ENCODE peak calls at places on chromosomes 4 and X, in seven cellular contexts. One of them, this sample, is unnamed. For H3K9me3, the result is how much of the 10 kb centered on the place peaks cover.

GRCh38 chr4:31041385-31041784 is 321.2 kb downstream of the PCDH7 start:
- DNase-seq in effector memory CD4-positive, alpha-beta T cell: no peak
- DNase-seq in astrocyte: no peak
- DNase-seq in heart left ventricle: no peak
- DNase-seq in tibial nerve: no peak
- DNase-seq in adipocyte: no peak
- DNase-seq in spleen: no peak
- DNase-seq in this sample: no peak

GRCh38 chr4:24001945-24002640 is 112.2 kb upstream of the PPARGC1A start:
- DNase-seq in effector memory CD4-positive, alpha-beta T cell: no peak
- DNase-seq in adipocyte: no peak
- DNase-seq in spleen: no peak
- DNase-seq in tibial nerve: no peak
- DNase-seq in heart left ventricle: no peak
- DNase-seq in astrocyte: peak
- DNase-seq in this sample: no peak

GRCh38 chr4:148831945-148832344 is 389.7 kb upstream of the NR3C2 start:
- DNase-seq in astrocyte: peak
- DNase-seq in heart left ventricle: no peak
- DNase-seq in tibial nerve: no peak
- DNase-seq in adipocyte: peak
- DNase-seq in effector memory CD4-positive, alpha-beta T cell: no peak
- DNase-seq in spleen: no peak
- DNase-seq in this sample: no peak

GRCh38 chrX:149208285-149208684 is 296.8 kb downstream of the IDS start:
- DNase-seq in astrocyte: no peak
- DNase-seq in tibial nerve: no peak
- DNase-seq in effector memory CD4-positive, alpha-beta T cell: no peak
- DNase-seq in heart left ventricle: no peak
- DNase-seq in adipocyte: no peak
- DNase-seq in spleen: no peak
- DNase-seq in this sample: no peak

GRCh38 chr4:71867598-71867997 is 83.7 kb upstream of the GC start:
- DNase-seq in heart left ventricle: no peak
- DNase-seq in tibial nerve: no peak
- DNase-seq in adipocyte: no peak
- DNase-seq in astrocyte: no peak
- DNase-seq in effector memory CD4-positive, alpha-beta T cell: no peak
- DNase-seq in spleen: no peak
- DNase-seq in this sample: no peak

GRCh38 chr4:159248383-159249178 is 145.7 kb downstream of the RAPGEF2 start:
- DNase-seq in effector memory CD4-positive, alpha-beta T cell: no peak
- DNase-seq in spleen: no peak
- DNase-seq in astrocyte: peak
- DNase-seq in adipocyte: peak
- DNase-seq in heart left ventricle: no peak
- DNase-seq in tibial nerve: no peak
- DNase-seq in this sample: no peak

GRCh38 chr4:110837896-110838450 is 215.1 kb upstream of the PITX2 start:
- DNase-seq in adipocyte: peak
- DNase-seq in heart left ventricle: no peak
- DNase-seq in astrocyte: no peak
- DNase-seq in effector memory CD4-positive, alpha-beta T cell: no peak
- DNase-seq in tibial nerve: no peak
- DNase-seq in spleen: no peak
- DNase-seq in this sample: no peak

GRCh38 chr4:139167774-139168444 is 9.1 kb downstream of the ELF2 start:
- DNase-seq in effector memory CD4-positive, alpha-beta T cell: no peak
- DNase-seq in heart left ventricle: no peak
- DNase-seq in adipocyte: peak
- DNase-seq in spleen: no peak
- DNase-seq in tibial nerve: no peak
- DNase-seq in astrocyte: peak
- DNase-seq in this sample: no peak

GRCh38 chr4:53781614-53782467 is 190.6 kb upstream of the LNX1 start:
- DNase-seq in spleen: no peak
- DNase-seq in heart left ventricle: no peak
- DNase-seq in tibial nerve: no peak
- DNase-seq in effector memory CD4-positive, alpha-beta T cell: no peak
- DNase-seq in adipocyte: no peak
- DNase-seq in astrocyte: no peak
- DNase-seq in this sample: no peak

GRCh38 chrX:31500920-31501319 is 429.1 kb upstream of the FTHL17 start:
- DNase-seq in heart left ventricle: no peak
- DNase-seq in tibial nerve: no peak
- DNase-seq in effector memory CD4-positive, alpha-beta T cell: no peak
- DNase-seq in spleen: no peak
- DNase-seq in astrocyte: peak
- DNase-seq in adipocyte: peak
- DNase-seq in this sample: no peak

GRCh38 chrX:69149466-69150293 is 15.6 kb downstream of the PJA1 start:
- DNase-seq in heart left ventricle: no peak
- DNase-seq in spleen: peak
- DNase-seq in effector memory CD4-positive, alpha-beta T cell: no peak
- DNase-seq in astrocyte: no peak
- DNase-seq in tibial nerve: no peak
- DNase-seq in adipocyte: no peak
- DNase-seq in this sample: no peak

GRCh38 chrX:103464774-103465117 is 54.5 kb downstream of the RAB40A start:
- DNase-seq in tibial nerve: peak
- DNase-seq in adipocyte: peak
- DNase-seq in astrocyte: peak
- DNase-seq in heart left ventricle: no peak
- DNase-seq in spleen: no peak
- DNase-seq in effector memory CD4-positive, alpha-beta T cell: peak
- DNase-seq in this sample: peak

GRCh38 chr4:110614173-110614948 is 8.5 kb downstream of the PITX2 start:
- DNase-seq in astrocyte: no peak
- DNase-seq in heart left ventricle: no peak
- DNase-seq in spleen: no peak
- DNase-seq in effector memory CD4-positive, alpha-beta T cell: no peak
- DNase-seq in adipocyte: no peak
- DNase-seq in tibial nerve: no peak
- DNase-seq in this sample: no peak

GRCh38 chrX:30673405-30673804 is 20.2 kb downstream of the GK start:
- DNase-seq in tibial nerve: no peak
- DNase-seq in effector memory CD4-positive, alpha-beta T cell: no peak
- DNase-seq in astrocyte: no peak
- DNase-seq in spleen: no peak
- DNase-seq in adipocyte: no peak
- DNase-seq in heart left ventricle: no peak
- DNase-seq in this sample: no peak

GRCh38 chr4:7377223-7377865 is 57.4 kb downstream of the PSAPL1 start:
- DNase-seq in adipocyte: no peak
- DNase-seq in spleen: no peak
- DNase-seq in tibial nerve: no peak
- DNase-seq in effector memory CD4-positive, alpha-beta T cell: no peak
- DNase-seq in astrocyte: peak
- DNase-seq in heart left ventricle: peak
- DNase-seq in this sample: no peak

GRCh38 chrX:136623400-136623799 is 24.6 kb upstream of the CD40LG start:
- DNase-seq in heart left ventricle: no peak
- DNase-seq in spleen: no peak
- DNase-seq in tibial nerve: no peak
- DNase-seq in effector memory CD4-positive, alpha-beta T cell: no peak
- DNase-seq in adipocyte: no peak
- DNase-seq in astrocyte: no peak
- DNase-seq in this sample: no peak

GRCh38 chr4:160523236-160523635 is 1420.4 kb downstream of the RAPGEF2 start:
- DNase-seq in heart left ventricle: no peak
- DNase-seq in astrocyte: no peak
- DNase-seq in spleen: no peak
- DNase-seq in tibial nerve: no peak
- DNase-seq in effector memory CD4-positive, alpha-beta T cell: no peak
- DNase-seq in adipocyte: no peak
- DNase-seq in this sample: no peak
- H3K9me3 ChIP-seq in heart left ventricle: under half
- H3K9me3 ChIP-seq in astrocyte: under half
- H3K9me3 ChIP-seq in spleen: under half
- H3K9me3 ChIP-seq in tibial nerve: under half
- H3K9me3 ChIP-seq in effector memory CD4-positive, alpha-beta T cell: under half
- H3K9me3 ChIP-seq in adipocyte: under half
- H3K9me3 ChIP-seq in this sample: under half

DNA sequence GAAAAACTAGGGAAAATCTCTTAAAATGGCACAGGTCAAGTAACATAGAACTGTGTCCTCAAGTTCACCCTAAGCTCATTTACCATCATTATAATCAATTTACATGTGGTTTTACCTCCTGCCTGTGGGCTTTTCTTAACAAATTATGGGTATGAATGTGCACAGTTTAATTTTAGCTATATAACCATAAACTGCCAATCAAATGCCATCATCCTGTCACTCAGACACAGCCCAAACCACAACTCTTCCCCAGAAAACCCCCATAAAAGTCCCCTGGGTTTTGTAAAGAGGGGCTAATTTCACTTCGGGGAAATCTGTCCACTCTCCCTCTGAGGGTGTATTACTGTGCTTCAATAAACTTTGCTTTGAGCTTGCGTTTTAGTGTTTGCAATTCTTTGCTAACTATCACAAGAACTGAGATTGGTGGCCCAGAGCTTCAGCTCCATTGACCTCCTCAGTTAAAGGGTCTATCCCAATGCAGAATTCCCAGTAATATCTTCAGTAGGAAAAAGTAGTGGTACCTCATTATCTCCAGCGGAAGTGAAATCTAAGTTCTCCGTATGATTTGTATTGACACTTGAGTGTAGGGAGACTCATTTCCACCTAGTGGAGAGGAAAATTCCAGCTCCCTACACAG is 394.6 kb downstream of the SPOCK3 start:
- DNase-seq in spleen: no peak
- DNase-seq in tibial nerve: no peak
- DNase-seq in astrocyte: no peak
- DNase-seq in effector memory CD4-positive, alpha-beta T cell: no peak
- DNase-seq in heart left ventricle: no peak
- DNase-seq in adipocyte: no peak
- DNase-seq in this sample: no peak
- H3K9me3 ChIP-seq in spleen: half or more
- H3K9me3 ChIP-seq in tibial nerve: under half
- H3K9me3 ChIP-seq in astrocyte: under half
- H3K9me3 ChIP-seq in effector memory CD4-positive, alpha-beta T cell: under half
- H3K9me3 ChIP-seq in heart left ventricle: under half
- H3K9me3 ChIP-seq in adipocyte: under half
- H3K9me3 ChIP-seq in this sample: under half

GRCh38 chrX:155998761-155999510 is 1.4 kb downstream of the IL9R start:
- DNase-seq in adipocyte: no peak
- DNase-seq in astrocyte: no peak
- DNase-seq in spleen: no peak
- DNase-seq in tibial nerve: no peak
- DNase-seq in effector memory CD4-positive, alpha-beta T cell: no peak
- DNase-seq in heart left ventricle: no peak
- DNase-seq in this sample: no peak

GRCh38 chrX:155995476-155995875 is 2.0 kb upstream of the IL9R start:
- DNase-seq in spleen: no peak
- DNase-seq in adipocyte: no peak
- DNase-seq in heart left ventricle: no peak
- DNase-seq in tibial nerve: no peak
- DNase-seq in astrocyte: no peak
- DNase-seq in effector memory CD4-positive, alpha-beta T cell: no peak
- DNase-seq in this sample: no peak

GRCh38 chrX:155997436-155997835 is at the start of gene IL9R:
- DNase-seq in tibial nerve: no peak
- DNase-seq in effector memory CD4-positive, alpha-beta T cell: peak
- DNase-seq in astrocyte: no peak
- DNase-seq in adipocyte: no peak
- DNase-seq in spleen: no peak
- DNase-seq in heart left ventricle: no peak
- DNase-seq in this sample: no peak

GRCh38 chrX:156000361-156000926 is 2.9 kb downstream of the IL9R start:
- DNase-seq in heart left ventricle: no peak
- DNase-seq in adipocyte: no peak
- DNase-seq in effector memory CD4-positive, alpha-beta T cell: no peak
- DNase-seq in tibial nerve: no peak
- DNase-seq in spleen: no peak
- DNase-seq in astrocyte: no peak
- DNase-seq in this sample: no peak

DNA sequence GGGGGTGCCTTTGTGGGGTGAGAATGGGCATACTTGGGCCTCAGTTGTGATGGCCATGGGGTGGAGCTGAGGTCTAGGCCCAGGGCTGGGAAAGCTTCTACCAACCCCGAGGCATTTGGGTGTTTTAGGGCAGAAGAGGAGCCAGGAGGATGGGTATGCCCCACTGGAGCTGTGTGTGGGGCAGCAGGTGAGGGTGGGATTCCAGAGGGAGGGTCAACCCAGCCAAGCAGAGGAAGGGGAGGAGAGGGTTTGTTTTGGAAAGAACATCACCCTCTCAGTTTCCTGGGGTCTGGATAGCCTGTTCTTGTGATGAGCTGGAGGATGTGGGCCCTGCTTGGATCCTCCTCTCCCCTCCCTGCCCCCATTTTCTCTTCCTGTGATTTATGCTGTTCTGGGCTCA is 620 bp downstream of the IL9R start:
- DNase-seq in adipocyte: no peak
- DNase-seq in spleen: no peak
- DNase-seq in heart left ventricle: no peak
- DNase-seq in astrocyte: no peak
- DNase-seq in effector memory CD4-positive, alpha-beta T cell: no peak
- DNase-seq in tibial nerve: no peak
- DNase-seq in this sample: no peak
- H3K9me3 ChIP-seq in adipocyte: under half
- H3K9me3 ChIP-seq in spleen: under half
- H3K9me3 ChIP-seq in heart left ventricle: under half
- H3K9me3 ChIP-seq in astrocyte: under half
- H3K9me3 ChIP-seq in effector memory CD4-positive, alpha-beta T cell: under half
- H3K9me3 ChIP-seq in tibial nerve: under half
- H3K9me3 ChIP-seq in this sample: under half

GRCh38 chrX:117147249-117147648 is 684.5 kb upstream of the CT83 start:
- DNase-seq in spleen: no peak
- DNase-seq in effector memory CD4-positive, alpha-beta T cell: no peak
- DNase-seq in tibial nerve: no peak
- DNase-seq in astrocyte: no peak
- DNase-seq in heart left ventricle: no peak
- DNase-seq in adipocyte: no peak
- DNase-seq in this sample: no peak
- H3K9me3 ChIP-seq in spleen: under half
- H3K9me3 ChIP-seq in effector memory CD4-positive, alpha-beta T cell: under half
- H3K9me3 ChIP-seq in tibial nerve: under half
- H3K9me3 ChIP-seq in astrocyte: under half
- H3K9me3 ChIP-seq in heart left ventricle: under half
- H3K9me3 ChIP-seq in adipocyte: under half
- H3K9me3 ChIP-seq in this sample: under half

GRCh38 chr4:85177679-85178078 is 211.2 kb upstream of the WDFY3 start:
- DNase-seq in effector memory CD4-positive, alpha-beta T cell: no peak
- DNase-seq in tibial nerve: no peak
- DNase-seq in astrocyte: no peak
- DNase-seq in spleen: no peak
- DNase-seq in heart left ventricle: no peak
- DNase-seq in adipocyte: no peak
- DNase-seq in this sample: no peak
- H3K9me3 ChIP-seq in effector memory CD4-positive, alpha-beta T cell: under half
- H3K9me3 ChIP-seq in tibial nerve: under half
- H3K9me3 ChIP-seq in astrocyte: under half
- H3K9me3 ChIP-seq in spleen: under half
- H3K9me3 ChIP-seq in heart left ventricle: under half
- H3K9me3 ChIP-seq in adipocyte: under half
- H3K9me3 ChIP-seq in this sample: under half